ENCODE peak calls at places on chromosome 6, in seven cellular contexts. U is PC-9, O is endodermal cell, V is endothelial cell of umbilical vein, R is lower lobe of right lung, S is GM23338, Y is ovary. B is an unnamed sample.

GRCh38 chr6:143744593-143745151 is 66.9 kb downstream of the PHACTR2 start:
- DNase-seq in U (peak; percentile 43), O (peak; percentile 63), V (no peak), R (no peak), S (no peak), Y (no peak), B (no peak)

GRCh38 chr6:41040101-41040910 is 1.3 kb upstream of the UNC5CL start:
- DNase-seq in U (peak; percentile 46), O (no peak), V (no peak), R (no peak), S (no peak), Y (no peak), B (no peak)

GRCh38 chr6:38750968-38751615 is 36.0 kb downstream of the DNAH8 start:
- DNase-seq in U (no peak), O (no peak), V (no peak), R (no peak), S (no peak), Y (no peak), B (no peak)

GRCh38 chr6:2550247-2550646 is 200.5 kb downstream of the MYLK4 start:
- DNase-seq in U (no peak), O (no peak), V (no peak), R (no peak), S (no peak), Y (no peak), B (no peak)

GRCh38 chr6:54897462-54898189 is 51.1 kb downstream of the FAM83B start:
- DNase-seq in U (no peak), O (no peak), V (no peak), R (no peak), S (no peak), Y (no peak), B (no peak)

GRCh38 chr6:9523462-9523861 is 891.4 kb downstream of the TFAP2A start:
- DNase-seq in U (no peak), O (no peak), V (peak; percentile 64), R (no peak), S (no peak), Y (no peak), B (no peak)

GRCh38 chr6:37381579-37381978 is 27.8 kb downstream of the RNF8 start:
- DNase-seq in U (peak; percentile 48), O (peak; percentile 84), V (peak; percentile 60), R (no peak), S (peak; percentile 91), Y (no peak), B (no peak)

GRCh38 chr6:90222724-90223198 is 73.9 kb downstream of the BACH2 start:
- DNase-seq in U (peak; percentile 43), O (no peak), V (no peak), R (no peak), S (no peak), Y (no peak), B (no peak)

GRCh38 chr6:133083248-133083967 is 157.7 kb upstream of the EYA4 start:
- DNase-seq in U (no peak), O (no peak), V (no peak), R (no peak), S (no peak), Y (no peak), B (no peak)

GRCh38 chr6:55449219-55449618 is 122.0 kb downstream of the GFRAL start:
- DNase-seq in U (no peak), O (peak; percentile 51), V (peak; percentile 15), R (no peak), S (peak; percentile 52), Y (no peak), B (no peak)

GRCh38 chr6:3291987-3292386 is 33.2 kb downstream of the PSMG4 start:
- DNase-seq in U (no peak), O (no peak), V (no peak), R (no peak), S (no peak), Y (no peak), B (no peak)

GRCh38 chr6:143337201-143337949 is 113.1 kb downstream of the ADAT2 start:
- DNase-seq in U (peak; percentile 26), O (peak; percentile 97), V (peak; percentile 31), R (peak; percentile 52), S (peak; percentile 93), Y (peak; percentile 16), B (peak; percentile 70)

GRCh38 chr6:38846361-38846760 is 131.2 kb downstream of the DNAH8 start:
- DNase-seq in U (no peak), O (no peak), V (no peak), R (no peak), S (no peak), Y (no peak), B (no peak)

GRCh38 chr6:158938811-158939254 is 61.2 kb downstream of the RSPH3 start:
- DNase-seq in U (no peak), O (peak; percentile 78), V (no peak), R (no peak), S (peak; percentile 64), Y (no peak), B (no peak)

GRCh38 chr6:135932651-135933050 is 81.2 kb downstream of the PDE7B start:
- DNase-seq in U (peak; percentile 2), O (no peak), V (no peak), R (no peak), S (no peak), Y (no peak), B (no peak)

GRCh38 chr6:134010400-134010799 is 42.0 kb downstream of the SLC2A12 start:
- DNase-seq in U (no peak), O (no peak), V (no peak), R (no peak), S (no peak), Y (no peak), B (no peak)

GRCh38 chr6:73752943-73753342 is 56.9 kb downstream of the CD109 start:
- DNase-seq in U (no peak), O (no peak), V (no peak), R (no peak), S (no peak), Y (no peak), B (no peak)

GRCh38 chr6:150998992-150999975 is 133.8 kb downstream of the MTHFD1L start:
- DNase-seq in U (no peak), O (no peak), V (no peak), R (no peak), S (no peak), Y (no peak), B (no peak)

GRCh38 chr6:58290177-58290576 is 972.7 kb downstream of the PRIM2 start:
- DNase-seq in U (no peak), O (no peak), V (no peak), R (no peak), S (no peak), Y (no peak), B (no peak)

GRCh38 chr6:34947561-34947960 is 58.5 kb downstream of the ANKS1A start:
- DNase-seq in U (no peak), O (no peak), V (no peak), R (no peak), S (no peak), Y (no peak), B (no peak)

GRCh38 chr6:168232528-168232927 is 87.0 kb downstream of the DACT2 start:
- DNase-seq in U (no peak), O (no peak), V (no peak), R (no peak), S (no peak), Y (no peak), B (no peak)

GRCh38 chr6:13708679-13709261 is 2.9 kb downstream of the RANBP9 start:
- DNase-seq in U (no peak), O (no peak), V (peak; percentile 61), R (no peak), S (no peak), Y (no peak), B (no peak)

GRCh38 chr6:116572162-116572561 is 858 bp downstream of the RWDD1 start:
- DNase-seq in U (peak; percentile 11), O (no peak), V (peak; percentile 61), R (no peak), S (no peak), Y (no peak), B (no peak)

GRCh38 chr6:135503703-135504475 is 6.3 kb upstream of the AHI1 start:
- DNase-seq in U (no peak), O (peak; percentile 57), V (no peak), R (no peak), S (peak; percentile 11), Y (no peak), B (no peak)

GRCh38 chr6:148564494-148564893 is 182.3 kb upstream of the UST start:
- DNase-seq in U (no peak), O (no peak), V (no peak), R (no peak), S (no peak), Y (no peak), B (no peak)

GRCh38 chr6:148565931-148566663 is 180.7 kb upstream of the UST start:
- DNase-seq in U (peak; percentile 17), O (no peak), V (peak; percentile 93), R (peak; percentile 75), S (no peak), Y (no peak), B (no peak)

GRCh38 chr6:148565321-148565926 is 181.4 kb upstream of the UST start:
- DNase-seq in U (no peak), O (no peak), V (no peak), R (no peak), S (no peak), Y (no peak), B (no peak)

GRCh38 chr6:148570456-148570855 is 176.4 kb upstream of the UST start:
- DNase-seq in U (no peak), O (no peak), V (no peak), R (no peak), S (no peak), Y (no peak), B (no peak)

GRCh38 chr6:148566664-148567350 is 180.0 kb upstream of the UST start:
- DNase-seq in U (no peak), O (no peak), V (no peak), R (no peak), S (no peak), Y (no peak), B (no peak)
- TF ChIP-seq CTCF in U (no peak), O (no peak), V (no peak), R (no peak), S (no peak), Y (no peak), B (no peak)

DNA sequence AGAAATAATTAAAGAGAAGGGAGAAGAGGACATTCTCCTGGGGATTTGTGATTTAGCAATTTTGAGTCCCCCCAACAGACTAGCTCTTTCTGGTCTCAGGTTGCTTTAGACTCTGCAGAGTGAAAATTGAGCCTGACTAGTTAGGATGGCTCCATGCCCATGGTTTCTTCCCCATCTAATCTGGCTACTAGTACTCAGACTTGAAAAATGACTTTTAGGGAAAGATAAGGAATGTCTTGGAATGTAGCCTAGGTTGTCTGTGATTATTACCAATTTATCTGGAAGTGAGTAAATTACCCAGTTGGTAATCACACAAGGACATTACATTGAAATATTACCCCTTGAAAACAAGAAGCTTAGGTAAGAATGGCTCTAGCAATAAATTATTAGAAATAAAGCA is 4.2 kb downstream of the BEND6 start:
- DNase-seq in U (no peak), O (no peak), V (no peak), R (no peak), S (no peak), Y (no peak), B (no peak)
- H3K4me1 ChIP-seq in U (peaks cover 27% of the 10 kb centered on the region), O (no peaks in the 10 kb centered on the region), V (peaks cover 10% of the 10 kb centered on the region), R (peaks cover 11% of the 10 kb centered on the region), S (peaks cover 12% of the 10 kb centered on the region), Y (peaks cover 1% of the 10 kb centered on the region), B (peaks cover 8% of the 10 kb centered on the region)

GRCh38 chr6:106098383-106099234 is 12.5 kb downstream of the PRDM1 start:
- DNase-seq in U (peak; percentile 61), O (no peak), V (peak; percentile 71), R (peak; percentile 57), S (peak; percentile 39), Y (peak; percentile 33), B (peak; percentile 24)
- H3K27ac ChIP-seq in U (peak overlapping the region; percentile 50), O (peak overlapping the region; percentile 11), V (peak overlapping the region; percentile 2), R (peak overlapping the region; percentile 85), S (no peak overlapping the region), Y (no peak overlapping the region), B (peak overlapping the region; percentile 43)

GRCh38 chr6:22821664-22822320 is 252.4 kb downstream of the HDGFL1 start:
- DNase-seq in U (no peak), O (no peak), V (no peak), R (no peak), S (no peak), Y (no peak), B (no peak)

GRCh38 chr6:22819209-22819608 is 249.8 kb downstream of the HDGFL1 start:
- DNase-seq in U (no peak), O (no peak), V (no peak), R (no peak), S (no peak), Y (no peak), B (no peak)
- TF ChIP-seq CTCF in U (no peak), O (no peak), V (no peak), R (no peak), S (no peak), Y (no peak), B (no peak)

B was measured in CD8-positive, alpha-beta T cell.